ENCODE peak calls at places on chromosome 1, in six cellular contexts. A is GM23248, J is aorta, N is DMS79, L is left lobe of liver, Y is AG08396. R is an unnamed sample.

GRCh38 chr1:240417317-240417716 is 194.6 kb downstream of the GREM2 start:
- DNase-seq in N (no peak), A (peak), L (no peak), J (no peak), Y (peak), R (no peak)

GRCh38 chr1:209875510-209875909 is 47.7 kb downstream of the UTP25 start:
- DNase-seq in N (peak), Y (peak), L (no peak), J (no peak), A (peak), R (no peak)

GRCh38 chr1:65719391-65719790 is 73.3 kb upstream of the PDE4B start:
- DNase-seq in Y (no peak), J (no peak), A (no peak), L (no peak), N (no peak), R (no peak)

GRCh38 chr1:115976062-115976899 is at the start of gene SLC22A15:
- DNase-seq in J (peak), N (no peak), Y (peak), L (peak), A (peak), R (peak)

GRCh38 chr1:19033926-19034680 is 77.6 kb upstream of the IFFO2 start:
- DNase-seq in J (no peak), Y (peak), L (no peak), A (peak), N (no peak), R (no peak)

GRCh38 chr1:219383273-219383672 is 209.6 kb downstream of the LYPLAL1 start:
- DNase-seq in A (no peak), N (no peak), L (no peak), J (no peak), Y (no peak), R (no peak)

GRCh38 chr1:67722292-67722944 is 37.4 kb downstream of the GADD45A start:
- DNase-seq in N (no peak), J (no peak), Y (no peak), A (peak), L (no peak), R (no peak)

GRCh38 chr1:235043234-235043633 is 85.4 kb downstream of the TOMM20 start:
- DNase-seq in N (no peak), J (no peak), A (no peak), L (no peak), Y (no peak), R (no peak)

GRCh38 chr1:233019083-233019482 is 68.7 kb downstream of the NTPCR start:
- DNase-seq in Y (no peak), J (no peak), L (no peak), A (no peak), N (no peak), R (no peak)

GRCh38 chr1:162406811-162407210 is 5.1 kb downstream of the SH2D1B start:
- DNase-seq in N (no peak), Y (no peak), L (no peak), A (peak), J (no peak), R (no peak)

GRCh38 chr1:84427520-84428188 is 29.4 kb downstream of the DNASE2B start:
- DNase-seq in L (no peak), N (no peak), Y (no peak), J (no peak), A (peak), R (no peak)

GRCh38 chr1:40312238-40313205 is 4.6 kb downstream of the COL9A2 start:
- DNase-seq in Y (peak), L (no peak), N (no peak), J (no peak), A (no peak), R (peak)

GRCh38 chr1:101290922-101291561 is 54.2 kb downstream of the S1PR1 start:
- DNase-seq in L (no peak), J (no peak), A (no peak), N (no peak), Y (no peak), R (no peak)

GRCh38 chr1:94989911-94990463 is 63.1 kb upstream of the CNN3 start:
- DNase-seq in L (no peak), A (no peak), N (no peak), Y (no peak), J (no peak), R (no peak)

GRCh38 chr1:57350619-57351018 is 73.2 kb downstream of the DAB1 start:
- DNase-seq in Y (no peak), J (no peak), A (peak), L (no peak), N (no peak), R (no peak)

GRCh38 chr1:81142099-81142776 is 658.5 kb upstream of the ADGRL2 start:
- DNase-seq in J (no peak), Y (peak), A (peak), N (no peak), L (no peak), R (no peak)